ENCODE peak calls at places on chromosomes 1 and 21, in four cellular contexts. G is GM12891, V is GM12878, E is K562. D is an unnamed sample.

GRCh38 chr1:218344814-218345672 is at the start of gene TGFB2:
- DNase-seq in E (peak), G (no peak), V (no peak), D (no peak)

GRCh38 chr1:185483647-185484450 is 166.8 kb upstream of the IVNS1ABP start:
- DNase-seq in E (no peak), V (no peak), G (no peak), D (peak)

GRCh38 chr1:14516974-14517812 is 81.3 kb upstream of the KAZN start:
- DNase-seq in V (peak), E (no peak), G (no peak), D (no peak)

GRCh38 chr1:235954306-235955283 is 87.9 kb upstream of the LYST start:
- DNase-seq in V (peak), E (no peak), G (peak), D (peak)

GRCh38 chr1:116440731-116441130 is 67.7 kb downstream of the ATP1A1 start:
- DNase-seq in E (no peak), V (no peak), G (no peak), D (no peak)

GRCh38 chr1:6597777-6598131 is 4.9 kb downstream of the KLHL21 start:
- DNase-seq in V (no peak), G (no peak), E (no peak), D (no peak)

GRCh38 chr1:61435226-61435625 is 289.7 kb downstream of the TM2D1 start:
- DNase-seq in E (no peak), G (no peak), V (no peak), D (no peak)

GRCh38 chr1:181251001-181251712 is 162.7 kb downstream of the IER5 start:
- DNase-seq in E (no peak), G (no peak), V (no peak), D (no peak)

GRCh38 chr1:180211860-180212229 is 18.2 kb upstream of the LHX4 start:
- DNase-seq in E (no peak), V (no peak), G (no peak), D (no peak)

GRCh38 chr21:41008971-41009370 is 159.0 kb upstream of the BACE2 start:
- DNase-seq in E (no peak), V (no peak), G (no peak), D (peak)

GRCh38 chr1:169707917-169708604 is 3.4 kb downstream of the SELL start:
- DNase-seq in V (no peak), E (no peak), G (no peak), D (no peak)

GRCh38 chr1:151147132-151147503 is 687 bp upstream of the SEMA6C start:
- DNase-seq in V (no peak), E (no peak), G (no peak), D (no peak)

GRCh38 chr1:25692560-25692959 is 76.0 kb downstream of the MAN1C1 start:
- DNase-seq in G (no peak), V (no peak), E (peak), D (no peak)

GRCh38 chr1:11805454-11806306 is at the start of the genes CLCN6 and MTHFR:
- DNase-seq in G (peak), E (peak), V (peak), D (peak)

GRCh38 chr21:43297411-43297981 is 128.7 kb downstream of the CRYAA start:
- DNase-seq in E (no peak), G (no peak), V (no peak), D (no peak)

GRCh38 chr1:121518726-121519041 is 333.9 kb downstream of the SRGAP2C start:
- DNase-seq in V (no peak), G (no peak), E (no peak), D (no peak)

GRCh38 chr1:9248341-9249262 is 14.0 kb downstream of the H6PD start:
- DNase-seq in V (no peak), G (no peak), E (no peak), D (no peak)

GRCh38 chr1:225844236-225845061 is 34.5 kb downstream of the EPHX1 start:
- DNase-seq in E (no peak), V (no peak), G (no peak), D (no peak)

GRCh38 chr1:183590225-183591191 is at the start of gene NCF2:
- DNase-seq in G (peak), E (no peak), V (peak), D (peak)

GRCh38 chr1:27633298-27633610 is 1.7 kb downstream of the FGR start:
- DNase-seq in G (no peak), E (no peak), V (no peak), D (no peak)

DNA sequence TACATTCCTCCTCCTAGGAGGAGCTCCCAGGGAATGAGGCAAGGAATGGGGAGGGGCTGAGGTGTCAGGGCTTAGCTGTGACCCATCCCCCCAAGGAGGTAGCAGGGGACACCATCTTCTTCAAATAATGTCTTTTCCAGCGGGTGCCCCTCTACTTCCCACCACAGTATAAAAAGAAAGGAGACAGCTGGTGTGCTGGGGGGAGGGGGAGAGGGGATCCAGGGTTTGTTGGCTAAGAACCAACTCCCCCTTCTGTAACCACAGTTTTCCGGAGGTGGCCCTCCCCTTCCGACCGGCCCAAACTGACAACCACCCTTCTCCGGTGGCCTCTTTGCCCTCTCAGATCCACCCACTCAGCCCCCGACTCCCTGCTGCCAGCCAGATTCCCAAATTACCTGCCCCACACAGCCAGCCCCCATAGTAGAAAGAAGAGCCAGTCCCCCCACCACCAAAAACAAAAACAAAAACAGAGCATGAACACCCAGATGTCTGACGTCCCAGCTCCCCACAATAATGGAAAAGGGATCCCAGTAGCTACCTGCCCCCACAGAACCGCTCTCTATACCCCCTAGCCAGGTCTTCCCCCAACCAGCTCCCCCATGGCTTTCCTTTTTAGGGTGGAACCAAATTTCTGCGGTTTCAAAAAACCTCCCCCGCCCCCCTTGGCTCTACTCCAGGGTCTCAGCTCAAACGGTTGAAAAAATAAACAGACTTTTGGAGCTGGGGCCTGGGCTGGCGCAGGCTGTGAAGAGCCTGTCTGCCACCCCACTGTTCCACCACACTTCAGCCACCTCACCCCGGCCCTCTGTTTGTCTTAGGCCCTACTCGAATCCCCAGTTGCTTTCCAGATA is 2.1 kb downstream of the ARHGEF2 start:
- DNase-seq in V (no peak), E (peak), G (no peak), D (peak)
- TF ChIP-seq SPI1 in V (no peak), E (no peak), G (no peak), D (no peak)

GRCh38 chr1:224637510-224637909 is 21.4 kb downstream of the CNIH3 start:
- DNase-seq in E (no peak), V (no peak), G (no peak), D (no peak)

GRCh38 chr1:224632381-224632871 is 16.3 kb downstream of the CNIH3 start:
- DNase-seq in V (no peak), G (no peak), E (no peak), D (no peak)

GRCh38 chr1:224637936-224638335 is 21.8 kb downstream of the CNIH3 start:
- DNase-seq in E (no peak), V (no peak), G (no peak), D (no peak)

GRCh38 chr1:224632921-224633321 is 16.8 kb downstream of the CNIH3 start:
- DNase-seq in G (no peak), V (no peak), E (no peak), D (no peak)

DNA sequence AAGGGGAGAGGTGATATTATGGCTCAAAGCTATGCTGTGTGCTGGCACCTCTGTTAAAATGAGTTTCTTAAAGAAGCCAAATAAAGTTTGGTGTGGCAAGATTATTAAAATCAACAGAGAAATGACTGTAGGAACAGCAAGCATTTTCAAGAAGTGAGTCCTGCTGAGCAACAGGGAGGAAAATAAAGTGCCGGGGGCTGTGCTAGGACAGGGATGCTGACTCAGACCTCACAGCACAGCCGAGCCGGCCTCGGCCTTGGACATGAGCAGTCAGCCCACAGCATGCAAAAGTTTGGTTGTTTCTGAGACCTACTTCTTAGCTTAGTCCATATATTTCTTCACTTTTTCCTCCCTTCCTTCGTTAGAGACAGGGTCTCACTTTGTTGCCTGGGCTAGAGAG is 19.2 kb downstream of the CNIH3 start:
- DNase-seq in E (no peak), G (no peak), V (no peak), D (no peak)
- TF ChIP-seq SPI1 in E (no peak), G (no peak), V (no peak), D (no peak)

GRCh38 chr1:182259229-182259872 is 132.2 kb downstream of the GLUL start:
- DNase-seq in V (peak), G (no peak), E (peak), D (peak)

GRCh38 chr1:182260516-182260915 is 131.1 kb downstream of the GLUL start:
- DNase-seq in E (no peak), V (no peak), G (no peak), D (no peak)

GRCh38 chr1:182257369-182258063 is 134.1 kb downstream of the GLUL start:
- DNase-seq in E (peak), V (no peak), G (no peak), D (no peak)

GRCh38 chr1:182261655-182262054 is 129.9 kb downstream of the GLUL start:
- DNase-seq in E (no peak), V (no peak), G (no peak), D (no peak)

GRCh38 chr1:182259963-182260362 is 131.6 kb downstream of the GLUL start:
- DNase-seq in G (no peak), V (no peak), E (no peak), D (peak)
- TF ChIP-seq SPI1 in G (no peak), V (no peak), E (no peak), D (no peak)

GRCh38 chr1:10659218-10659617 is 137.2 kb downstream of the CASZ1 start:
- DNase-seq in E (no peak), V (no peak), G (no peak), D (no peak)

GRCh38 chr1:10658396-10659066 is 137.9 kb downstream of the CASZ1 start:
- DNase-seq in G (no peak), E (no peak), V (no peak), D (no peak)

GRCh38 chr1:10662090-10662688 is 134.3 kb downstream of the CASZ1 start:
- DNase-seq in V (no peak), E (no peak), G (no peak), D (no peak)

GRCh38 chr1:10661453-10661852 is 135.0 kb downstream of the CASZ1 start:
- DNase-seq in V (no peak), E (no peak), G (no peak), D (no peak)

GRCh38 chr1:10659646-10660540 is 136.6 kb downstream of the CASZ1 start:
- DNase-seq in V (no peak), G (no peak), E (no peak), D (no peak)
- TF ChIP-seq SPI1 in V (no peak), G (no peak), E (no peak), D (no peak)

GRCh38 chr1:66693856-66694255 is 58.4 kb upstream of the DYNLT5 start:
- DNase-seq in G (no peak), V (no peak), E (no peak), D (no peak)

GRCh38 chr1:66692681-66693080 is 59.6 kb upstream of the DYNLT5 start:
- DNase-seq in G (no peak), V (no peak), E (no peak), D (no peak)

GRCh38 chr1:66695121-66695520 is 57.1 kb upstream of the DYNLT5 start:
- DNase-seq in E (no peak), G (no peak), V (no peak), D (no peak)

GRCh38 chr1:66687333-66687732 is 64.9 kb upstream of the DYNLT5 start:
- DNase-seq in E (no peak), G (no peak), V (no peak), D (no peak)

DNA sequence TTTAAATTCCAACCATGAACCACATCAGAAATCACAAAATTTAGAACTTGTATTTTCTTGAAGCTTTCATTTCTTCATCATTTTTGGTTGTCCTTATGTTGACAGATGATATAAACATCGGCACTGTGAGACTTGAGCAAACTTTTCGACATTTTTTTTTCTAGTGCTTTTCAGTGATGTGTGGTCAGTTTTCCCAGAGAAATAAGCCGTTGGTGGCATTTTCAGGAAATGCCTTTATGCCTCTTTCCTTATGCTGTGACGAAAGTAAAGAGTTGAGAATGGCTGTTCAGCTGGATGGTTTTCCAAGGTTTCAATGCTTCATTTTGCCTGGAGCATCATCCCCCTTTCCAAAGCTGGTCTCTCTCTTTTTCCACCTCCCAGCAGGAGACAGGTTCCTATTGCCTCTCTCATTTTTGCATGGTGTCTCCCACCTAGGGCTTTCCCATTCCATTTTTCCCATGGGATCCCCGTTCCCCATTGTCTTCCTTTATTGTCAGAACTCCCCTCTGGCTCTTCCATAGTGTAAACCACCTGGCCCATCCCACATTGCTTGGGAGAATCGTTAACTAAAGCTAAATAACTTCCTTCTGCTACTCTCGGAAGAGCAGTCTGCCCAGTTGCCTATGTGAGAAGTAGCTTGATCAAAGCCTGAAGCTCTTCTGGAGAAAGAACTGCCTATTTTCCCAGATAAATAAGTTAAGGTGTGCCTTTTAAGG is 61.4 kb upstream of the DYNLT5 start:
- DNase-seq in V (no peak), E (no peak), G (no peak), D (no peak)
- TF ChIP-seq SPI1 in V (no peak), E (no peak), G (no peak), D (no peak)

DNA sequence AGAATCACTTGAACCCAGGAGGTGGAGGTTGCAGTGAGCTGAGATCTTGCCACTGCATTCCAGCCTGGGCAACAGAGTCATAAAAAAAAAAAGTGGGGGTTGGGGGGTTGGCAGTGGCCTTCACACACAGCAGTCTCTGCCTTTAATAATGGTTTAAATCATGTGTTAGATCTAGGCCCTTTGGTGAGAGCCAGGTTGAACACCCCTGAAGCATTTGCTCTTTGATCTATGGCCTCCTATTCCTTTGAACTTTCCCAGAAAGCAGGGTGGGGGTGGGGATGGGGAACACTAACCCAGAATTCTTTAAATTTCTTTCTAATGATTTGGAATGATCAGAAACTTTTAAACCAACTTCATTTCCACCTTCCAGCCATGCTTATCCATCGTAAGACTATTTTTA is 313.0 kb downstream of the KIF26B start:
- DNase-seq in E (no peak), G (no peak), V (no peak), D (no peak)
- TF ChIP-seq SPI1 in E (no peak), G (no peak), V (no peak), D (no peak)

GRCh38 chr1:203524152-203524551 is 30.2 kb downstream of the OPTC start:
- DNase-seq in E (no peak), G (no peak), V (no peak), D (no peak)
- TF ChIP-seq SPI1 in E (no peak), G (no peak), V (no peak), D (no peak)